ENCODE peak calls at places on chromosomes 12 and 14, in six cellular contexts. One of them, this sample, is unnamed.

GRCh38 chr12:65561798-65562382 is 262.4 kb upstream of the HMGA2 start:
- DNase-seq in NCI-H1105: no peak
- DNase-seq in NCI-H82: no peak
- DNase-seq in D341Med: no peak
- DNase-seq in GM03348: no peak
- DNase-seq in HuH-7.5: no peak
- DNase-seq in this sample: peak

GRCh38 chr14:31205681-31206535 is 1.7 kb downstream of the HECTD1 start:
- DNase-seq in NCI-H1105: no peak
- DNase-seq in NCI-H82: peak
- DNase-seq in D341Med: peak
- DNase-seq in GM03348: peak
- DNase-seq in HuH-7.5: peak
- DNase-seq in this sample: peak

GRCh38 chr14:68841030-68841809 is 48.4 kb upstream of the ZFP36L1 start:
- DNase-seq in NCI-H1105: no peak
- DNase-seq in NCI-H82: no peak
- DNase-seq in D341Med: no peak
- DNase-seq in GM03348: peak
- DNase-seq in HuH-7.5: no peak
- DNase-seq in this sample: no peak

GRCh38 chr12:10896854-10897253 is 12.5 kb downstream of the TAS2R13 start:
- DNase-seq in NCI-H1105: no peak
- DNase-seq in NCI-H82: no peak
- DNase-seq in D341Med: no peak
- DNase-seq in GM03348: no peak
- DNase-seq in HuH-7.5: no peak
- DNase-seq in this sample: no peak

GRCh38 chr12:121124402-121125109 is 8.1 kb upstream of the P2RX7 start:
- DNase-seq in NCI-H1105: no peak
- DNase-seq in NCI-H82: no peak
- DNase-seq in D341Med: no peak
- DNase-seq in GM03348: peak
- DNase-seq in HuH-7.5: peak
- DNase-seq in this sample: peak

GRCh38 chr12:9731393-9731792 is 1.5 kb downstream of the CLECL1 start:
- DNase-seq in NCI-H1105: no peak
- DNase-seq in NCI-H82: no peak
- DNase-seq in D341Med: no peak
- DNase-seq in GM03348: no peak
- DNase-seq in HuH-7.5: no peak
- DNase-seq in this sample: no peak

GRCh38 chr14:22888662-22889061 is 5.6 kb downstream of the REM2 start:
- DNase-seq in NCI-H1105: no peak
- DNase-seq in NCI-H82: no peak
- DNase-seq in D341Med: no peak
- DNase-seq in GM03348: no peak
- DNase-seq in HuH-7.5: no peak
- DNase-seq in this sample: no peak

GRCh38 chr12:103249614-103250013 is 246.2 kb downstream of the C12orf42 start:
- DNase-seq in NCI-H1105: no peak
- DNase-seq in NCI-H82: no peak
- DNase-seq in D341Med: no peak
- DNase-seq in GM03348: no peak
- DNase-seq in HuH-7.5: no peak
- DNase-seq in this sample: no peak

GRCh38 chr12:21891763-21892217 is 49.4 kb downstream of the ABCC9 start:
- DNase-seq in NCI-H1105: no peak
- DNase-seq in NCI-H82: no peak
- DNase-seq in D341Med: no peak
- DNase-seq in GM03348: no peak
- DNase-seq in HuH-7.5: no peak
- DNase-seq in this sample: no peak

GRCh38 chr14:91352101-91352500 is 65.5 kb downstream of the CCDC88C start:
- DNase-seq in NCI-H1105: no peak
- DNase-seq in NCI-H82: no peak
- DNase-seq in D341Med: no peak
- DNase-seq in GM03348: peak
- DNase-seq in HuH-7.5: no peak
- DNase-seq in this sample: no peak

GRCh38 chr12:83389237-83389996 is 702.7 kb downstream of the TMTC2 start:
- DNase-seq in NCI-H1105: no peak
- DNase-seq in NCI-H82: peak
- DNase-seq in D341Med: peak
- DNase-seq in GM03348: no peak
- DNase-seq in HuH-7.5: no peak
- DNase-seq in this sample: no peak

GRCh38 chr12:32106517-32107366 is at the start of gene BICD1:
- DNase-seq in NCI-H1105: peak
- DNase-seq in NCI-H82: peak
- DNase-seq in D341Med: peak
- DNase-seq in GM03348: peak
- DNase-seq in HuH-7.5: peak
- DNase-seq in this sample: peak

GRCh38 chr12:106070147-106070546 is 68.6 kb downstream of the NUAK1 start:
- DNase-seq in NCI-H1105: no peak
- DNase-seq in NCI-H82: no peak
- DNase-seq in D341Med: no peak
- DNase-seq in GM03348: no peak
- DNase-seq in HuH-7.5: no peak
- DNase-seq in this sample: no peak

GRCh38 chr14:32542507-32542906 is 213.4 kb downstream of the AKAP6 start:
- DNase-seq in NCI-H1105: no peak
- DNase-seq in NCI-H82: no peak
- DNase-seq in D341Med: no peak
- DNase-seq in GM03348: no peak
- DNase-seq in HuH-7.5: no peak
- DNase-seq in this sample: no peak

GRCh38 chr12:108967869-108968540 is 52.9 kb downstream of the SVOP start:
- DNase-seq in NCI-H1105: no peak
- DNase-seq in NCI-H82: peak
- DNase-seq in D341Med: no peak
- DNase-seq in GM03348: no peak
- DNase-seq in HuH-7.5: peak
- DNase-seq in this sample: peak

GRCh38 chr12:46523446-46523845 is 150.9 kb upstream of the SLC38A2 start:
- DNase-seq in NCI-H1105: no peak
- DNase-seq in NCI-H82: no peak
- DNase-seq in D341Med: no peak
- DNase-seq in GM03348: no peak
- DNase-seq in HuH-7.5: no peak
- DNase-seq in this sample: peak

GRCh38 chr12:63319936-63320633 is 169.1 kb upstream of the AVPR1A start:
- DNase-seq in NCI-H1105: no peak
- DNase-seq in NCI-H82: no peak
- DNase-seq in D341Med: no peak
- DNase-seq in GM03348: no peak
- DNase-seq in HuH-7.5: no peak
- DNase-seq in this sample: peak

GRCh38 chr12:71441350-71441748 is 1.8 kb downstream of the LGR5 start:
- DNase-seq in NCI-H1105: no peak
- DNase-seq in NCI-H82: no peak
- DNase-seq in D341Med: no peak
- DNase-seq in GM03348: no peak
- DNase-seq in HuH-7.5: no peak
- DNase-seq in this sample: no peak

GRCh38 chr12:100608776-100609175 is 35.3 kb downstream of the GAS2L3 start:
- DNase-seq in NCI-H1105: no peak
- DNase-seq in NCI-H82: no peak
- DNase-seq in D341Med: no peak
- DNase-seq in GM03348: no peak
- DNase-seq in HuH-7.5: no peak
- DNase-seq in this sample: no peak